ENCODE peak calls at places on chromosomes 1 and 21, in nine cellular contexts. One of them, this sample, is unnamed.

GRCh38 chr1:51736702-51737101 is 119.8 kb downstream of the OSBPL9 start:
- DNase-seq in tibial nerve: no peak
- DNase-seq in cardiac fibroblast: peak; percentile 83
- DNase-seq in lower leg skin: no peak
- DNase-seq in adrenal gland: no peak
- DNase-seq in PC-9: peak; percentile 64
- DNase-seq in GM12865: peak; percentile 53
- DNase-seq in fibroblast of villous mesenchyme: peak; percentile 50
- DNase-seq in IMR-90: peak; percentile 77
- DNase-seq in this sample: no peak

GRCh38 chr1:211683396-211684297 is 8.2 kb upstream of the NEK2 start:
- DNase-seq in fibroblast of villous mesenchyme: no peak
- DNase-seq in GM12865: no peak
- DNase-seq in cardiac fibroblast: no peak
- DNase-seq in tibial nerve: no peak
- DNase-seq in IMR-90: no peak
- DNase-seq in lower leg skin: no peak
- DNase-seq in PC-9: no peak
- DNase-seq in adrenal gland: no peak
- DNase-seq in this sample: no peak

GRCh38 chr1:195568389-195568788 is 1039.9 kb downstream of the KCNT2 start:
- DNase-seq in GM12865: no peak
- DNase-seq in tibial nerve: no peak
- DNase-seq in adrenal gland: no peak
- DNase-seq in IMR-90: peak; percentile 75
- DNase-seq in cardiac fibroblast: no peak
- DNase-seq in fibroblast of villous mesenchyme: no peak
- DNase-seq in PC-9: no peak
- DNase-seq in lower leg skin: no peak
- DNase-seq in this sample: no peak

GRCh38 chr1:152029144-152029936 is 7.5 kb downstream of the S100A11 start:
- DNase-seq in IMR-90: peak; percentile 43
- DNase-seq in cardiac fibroblast: peak; percentile 68
- DNase-seq in tibial nerve: no peak
- DNase-seq in adrenal gland: no peak
- DNase-seq in lower leg skin: no peak
- DNase-seq in PC-9: peak; percentile 77
- DNase-seq in fibroblast of villous mesenchyme: peak; percentile 61
- DNase-seq in GM12865: no peak
- DNase-seq in this sample: peak; percentile 54

GRCh38 chr1:40986328-40986783 is 6.9 kb downstream of the CTPS1 start:
- DNase-seq in fibroblast of villous mesenchyme: no peak
- DNase-seq in lower leg skin: no peak
- DNase-seq in IMR-90: no peak
- DNase-seq in adrenal gland: no peak
- DNase-seq in tibial nerve: no peak
- DNase-seq in GM12865: no peak
- DNase-seq in PC-9: no peak
- DNase-seq in cardiac fibroblast: no peak
- DNase-seq in this sample: no peak

GRCh38 chr1:158285756-158286241 is 3.9 kb upstream of the CD1C start:
- DNase-seq in cardiac fibroblast: no peak
- DNase-seq in IMR-90: no peak
- DNase-seq in PC-9: no peak
- DNase-seq in adrenal gland: peak; percentile 64
- DNase-seq in lower leg skin: peak; percentile 63
- DNase-seq in tibial nerve: peak; percentile 34
- DNase-seq in fibroblast of villous mesenchyme: no peak
- DNase-seq in GM12865: peak; percentile 77
- DNase-seq in this sample: peak; percentile 52

GRCh38 chr1:20478072-20478660 is 7.8 kb downstream of the CAMK2N1 start:
- DNase-seq in tibial nerve: no peak
- DNase-seq in IMR-90: no peak
- DNase-seq in PC-9: no peak
- DNase-seq in fibroblast of villous mesenchyme: no peak
- DNase-seq in lower leg skin: no peak
- DNase-seq in adrenal gland: no peak
- DNase-seq in GM12865: no peak
- DNase-seq in cardiac fibroblast: no peak
- DNase-seq in this sample: no peak

GRCh38 chr1:157155658-157156057 is 17.5 kb upstream of the ETV3 start:
- DNase-seq in cardiac fibroblast: peak; percentile 5
- DNase-seq in tibial nerve: no peak
- DNase-seq in PC-9: no peak
- DNase-seq in GM12865: no peak
- DNase-seq in adrenal gland: peak; percentile 70
- DNase-seq in IMR-90: no peak
- DNase-seq in fibroblast of villous mesenchyme: no peak
- DNase-seq in lower leg skin: no peak
- DNase-seq in this sample: no peak

GRCh38 chr1:24992124-24992760 is 62.2 kb upstream of the RUNX3 start:
- DNase-seq in adrenal gland: no peak
- DNase-seq in IMR-90: no peak
- DNase-seq in PC-9: no peak
- DNase-seq in lower leg skin: no peak
- DNase-seq in fibroblast of villous mesenchyme: no peak
- DNase-seq in tibial nerve: no peak
- DNase-seq in cardiac fibroblast: no peak
- DNase-seq in GM12865: no peak
- DNase-seq in this sample: no peak

GRCh38 chr1:99328171-99328570 is 63.9 kb downstream of the PLPPR4 start:
- DNase-seq in GM12865: no peak
- DNase-seq in adrenal gland: no peak
- DNase-seq in IMR-90: no peak
- DNase-seq in tibial nerve: no peak
- DNase-seq in cardiac fibroblast: no peak
- DNase-seq in fibroblast of villous mesenchyme: no peak
- DNase-seq in lower leg skin: no peak
- DNase-seq in PC-9: no peak
- DNase-seq in this sample: no peak

GRCh38 chr1:157274698-157275534 is 136.7 kb upstream of the ETV3 start:
- DNase-seq in fibroblast of villous mesenchyme: peak; percentile 54
- DNase-seq in cardiac fibroblast: peak; percentile 44
- DNase-seq in IMR-90: peak; percentile 56
- DNase-seq in adrenal gland: no peak
- DNase-seq in PC-9: no peak
- DNase-seq in GM12865: no peak
- DNase-seq in tibial nerve: no peak
- DNase-seq in lower leg skin: no peak
- DNase-seq in this sample: no peak

GRCh38 chr1:43304771-43305300 is 4.1 kb downstream of the TIE1 start:
- DNase-seq in cardiac fibroblast: no peak
- DNase-seq in PC-9: no peak
- DNase-seq in IMR-90: no peak
- DNase-seq in tibial nerve: no peak
- DNase-seq in GM12865: no peak
- DNase-seq in adrenal gland: no peak
- DNase-seq in lower leg skin: no peak
- DNase-seq in fibroblast of villous mesenchyme: no peak
- DNase-seq in this sample: no peak

GRCh38 chr21:25733859-25734653 is 648 bp downstream of the ATP5PF start:
- DNase-seq in lower leg skin: peak; percentile 20
- DNase-seq in GM12865: peak; percentile 45
- DNase-seq in tibial nerve: no peak
- DNase-seq in PC-9: no peak
- DNase-seq in adrenal gland: no peak
- DNase-seq in fibroblast of villous mesenchyme: peak; percentile 38
- DNase-seq in IMR-90: peak; percentile 35
- DNase-seq in cardiac fibroblast: peak; percentile 50
- DNase-seq in this sample: peak; percentile 50

GRCh38 chr1:27855085-27855484 is 17.3 kb upstream of the THEMIS2 start:
- DNase-seq in lower leg skin: no peak
- DNase-seq in adrenal gland: no peak
- DNase-seq in GM12865: no peak
- DNase-seq in cardiac fibroblast: no peak
- DNase-seq in fibroblast of villous mesenchyme: no peak
- DNase-seq in tibial nerve: no peak
- DNase-seq in IMR-90: no peak
- DNase-seq in PC-9: no peak
- DNase-seq in this sample: no peak

GRCh38 chr1:248813546-248813945 is 12.2 kb downstream of the SH3BP5L start:
- DNase-seq in GM12865: no peak
- DNase-seq in IMR-90: no peak
- DNase-seq in adrenal gland: peak; percentile 48
- DNase-seq in cardiac fibroblast: no peak
- DNase-seq in lower leg skin: no peak
- DNase-seq in fibroblast of villous mesenchyme: no peak
- DNase-seq in PC-9: no peak
- DNase-seq in tibial nerve: no peak
- DNase-seq in this sample: no peak

GRCh38 chr1:248812736-248813425 is 12.8 kb downstream of the SH3BP5L start:
- DNase-seq in lower leg skin: no peak
- DNase-seq in GM12865: no peak
- DNase-seq in tibial nerve: no peak
- DNase-seq in adrenal gland: no peak
- DNase-seq in IMR-90: no peak
- DNase-seq in PC-9: no peak
- DNase-seq in cardiac fibroblast: no peak
- DNase-seq in fibroblast of villous mesenchyme: no peak
- DNase-seq in this sample: no peak

GRCh38 chr1:248810000-248810726 is 15.6 kb downstream of the SH3BP5L start:
- DNase-seq in IMR-90: no peak
- DNase-seq in tibial nerve: no peak
- DNase-seq in lower leg skin: no peak
- DNase-seq in fibroblast of villous mesenchyme: no peak
- DNase-seq in GM12865: no peak
- DNase-seq in PC-9: no peak
- DNase-seq in adrenal gland: no peak
- DNase-seq in cardiac fibroblast: no peak
- DNase-seq in this sample: no peak

GRCh38 chr1:248810727-248811513 is 14.8 kb downstream of the SH3BP5L start:
- DNase-seq in IMR-90: no peak
- DNase-seq in adrenal gland: peak; percentile 65
- DNase-seq in tibial nerve: peak; percentile 32
- DNase-seq in fibroblast of villous mesenchyme: no peak
- DNase-seq in PC-9: no peak
- DNase-seq in lower leg skin: peak; percentile 47
- DNase-seq in GM12865: no peak
- DNase-seq in cardiac fibroblast: peak; percentile 58
- DNase-seq in this sample: no peak

GRCh38 chr1:248811514-248812490 is 13.9 kb downstream of the SH3BP5L start:
- DNase-seq in fibroblast of villous mesenchyme: no peak
- DNase-seq in GM12865: no peak
- DNase-seq in IMR-90: no peak
- DNase-seq in PC-9: no peak
- DNase-seq in cardiac fibroblast: no peak
- DNase-seq in lower leg skin: no peak
- DNase-seq in adrenal gland: peak; percentile 58
- DNase-seq in tibial nerve: no peak
- DNase-seq in this sample: no peak
- TF ChIP-seq CTCF in fibroblast of villous mesenchyme: peak; percentile 2
- TF ChIP-seq CTCF in GM12865: no peak
- TF ChIP-seq CTCF in IMR-90: no peak
- TF ChIP-seq CTCF in PC-9: no peak
- TF ChIP-seq CTCF in cardiac fibroblast: peak; percentile 18
- TF ChIP-seq CTCF in lower leg skin: no peak
- TF ChIP-seq CTCF in adrenal gland: no peak
- TF ChIP-seq CTCF in tibial nerve: no peak
- TF ChIP-seq CTCF in this sample: no peak

DNA sequence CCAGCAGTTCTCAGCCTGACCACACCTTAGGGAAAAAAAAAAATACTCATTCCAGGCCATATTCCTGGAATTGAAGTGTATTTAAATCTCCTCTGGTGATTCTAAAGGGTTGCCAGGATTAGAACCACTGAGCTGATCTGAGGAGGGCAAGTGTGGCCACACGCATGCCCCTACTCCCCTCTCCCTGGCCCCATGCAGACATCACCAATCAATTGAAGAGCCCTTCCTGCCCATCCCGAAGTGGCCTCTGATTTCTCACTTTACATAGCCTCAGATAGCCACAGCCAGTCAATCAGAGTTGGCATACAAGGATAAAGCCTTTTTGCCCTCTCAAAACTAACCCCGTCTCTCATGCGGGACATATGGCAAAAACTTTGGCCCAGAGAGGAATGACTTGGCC is 84.5 kb upstream of the TMEM51 start:
- DNase-seq in PC-9: no peak
- DNase-seq in adrenal gland: no peak
- DNase-seq in lower leg skin: no peak
- DNase-seq in cardiac fibroblast: no peak
- DNase-seq in fibroblast of villous mesenchyme: no peak
- DNase-seq in GM12865: no peak
- DNase-seq in IMR-90: no peak
- DNase-seq in tibial nerve: no peak
- DNase-seq in this sample: no peak
- TF ChIP-seq CTCF in PC-9: no peak
- TF ChIP-seq CTCF in adrenal gland: no peak
- TF ChIP-seq CTCF in lower leg skin: no peak
- TF ChIP-seq CTCF in cardiac fibroblast: no peak
- TF ChIP-seq CTCF in fibroblast of villous mesenchyme: no peak
- TF ChIP-seq CTCF in GM12865: no peak
- TF ChIP-seq CTCF in IMR-90: no peak
- TF ChIP-seq CTCF in tibial nerve: no peak
- TF ChIP-seq CTCF in this sample: no peak

GRCh38 chr1:26391450-26391849 is 18.9 kb upstream of the ZNF683 start:
- DNase-seq in tibial nerve: no peak
- DNase-seq in fibroblast of villous mesenchyme: peak; percentile 56
- DNase-seq in GM12865: peak; percentile 46
- DNase-seq in cardiac fibroblast: peak; percentile 68
- DNase-seq in PC-9: peak; percentile 46
- DNase-seq in adrenal gland: no peak
- DNase-seq in IMR-90: peak; percentile 59
- DNase-seq in lower leg skin: no peak
- DNase-seq in this sample: peak; percentile 71
- TF ChIP-seq CTCF in tibial nerve: no peak
- TF ChIP-seq CTCF in fibroblast of villous mesenchyme: peak; percentile 90
- TF ChIP-seq CTCF in GM12865: peak; percentile 61
- TF ChIP-seq CTCF in cardiac fibroblast: peak; percentile 90
- TF ChIP-seq CTCF in PC-9: peak; percentile 78
- TF ChIP-seq CTCF in adrenal gland: no peak
- TF ChIP-seq CTCF in IMR-90: peak; percentile 90
- TF ChIP-seq CTCF in lower leg skin: no peak
- TF ChIP-seq CTCF in this sample: peak; percentile 82

DNA sequence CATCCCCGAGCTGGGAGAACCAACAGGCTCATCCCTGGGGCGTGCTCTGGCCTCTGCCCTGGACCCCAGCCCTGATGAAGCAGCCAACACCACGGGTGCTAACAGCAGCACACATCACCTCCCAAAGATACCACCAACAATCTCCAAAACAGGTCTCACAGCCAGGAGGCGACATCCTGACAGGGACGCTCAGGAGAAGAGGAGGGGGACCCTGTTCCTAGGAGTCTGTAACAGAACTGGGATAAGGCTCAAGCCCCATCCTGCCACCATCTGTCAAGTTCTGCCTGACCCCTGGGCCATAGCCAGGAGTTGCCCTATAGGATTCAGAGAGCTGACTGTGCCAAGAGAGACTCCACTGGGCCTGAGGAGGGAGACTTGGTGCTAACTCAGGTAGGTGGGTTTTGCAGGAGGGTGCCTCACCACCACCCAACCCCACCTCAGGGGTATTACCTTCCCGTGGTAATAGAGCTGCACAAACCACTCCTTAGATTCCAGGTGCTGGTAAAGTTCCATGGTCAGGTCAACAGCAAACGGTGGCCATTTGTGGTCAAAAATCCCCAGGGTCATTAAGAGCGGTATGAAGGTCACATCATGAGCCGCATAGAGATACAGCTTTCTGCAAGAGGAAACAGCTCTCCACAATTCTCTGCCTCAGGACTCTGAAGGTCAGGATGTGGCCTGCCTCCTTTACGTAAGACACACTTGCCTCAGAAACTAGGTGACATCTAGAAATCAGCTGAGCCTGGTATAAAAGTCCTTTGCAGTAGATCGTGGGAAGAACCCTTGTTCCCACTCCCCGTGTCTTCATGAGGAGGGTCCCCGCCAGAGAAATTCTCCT is 22.3 kb downstream of the ACP6 start:
- DNase-seq in cardiac fibroblast: no peak
- DNase-seq in adrenal gland: no peak
- DNase-seq in GM12865: no peak
- DNase-seq in PC-9: no peak
- DNase-seq in lower leg skin: no peak
- DNase-seq in tibial nerve: no peak
- DNase-seq in IMR-90: no peak
- DNase-seq in fibroblast of villous mesenchyme: no peak
- DNase-seq in this sample: peak; percentile 68
- TF ChIP-seq CTCF in cardiac fibroblast: no peak
- TF ChIP-seq CTCF in adrenal gland: no peak
- TF ChIP-seq CTCF in GM12865: no peak
- TF ChIP-seq CTCF in PC-9: no peak
- TF ChIP-seq CTCF in lower leg skin: no peak
- TF ChIP-seq CTCF in tibial nerve: no peak
- TF ChIP-seq CTCF in IMR-90: no peak
- TF ChIP-seq CTCF in fibroblast of villous mesenchyme: no peak
- TF ChIP-seq CTCF in this sample: no peak